ENCODE peak calls at places on chromosomes 13 and 19, in seven cellular contexts. R is ovary, J is stomach, D is body of pancreas, P is DND-41, Y is spleen, I is heart right ventricle. Q is an unnamed sample. For H3K4me1, the result is how much of the 10 kb centered on the place peaks cover.

GRCh38 chr19:27962260-27962659 is 1250.7 kb downstream of the UQCRFS1 start:
- DNase-seq in R (no peak), J (no peak), D (no peak), P (no peak), Y (no peak), I (no peak), Q (no peak)

GRCh38 chr13:59103004-59103768 is 1060.5 kb downstream of the DIAPH3 start:
- DNase-seq in R (no peak), J (no peak), D (no peak), P (no peak), Y (no peak), I (no peak), Q (no peak)

GRCh38 chr19:14089412-14089661 is 1.2 kb downstream of the SAMD1 start:
- DNase-seq in R (no peak), J (no peak), D (no peak), P (no peak), Y (no peak), I (no peak), Q (no peak)

GRCh38 chr13:31199849-31200635 is at the start of gene B3GLCT:
- DNase-seq in R (peak), J (peak), D (peak), P (peak), Y (peak), I (peak), Q (peak)

GRCh38 chr13:24165746-24166145 is 5.2 kb downstream of the SPATA13 start:
- DNase-seq in R (no peak), J (no peak), D (no peak), P (no peak), Y (no peak), I (no peak), Q (no peak)

GRCh38 chr19:3555653-3556422 is 1.5 kb downstream of the MFSD12 start:
- DNase-seq in R (no peak), J (no peak), D (no peak), P (no peak), Y (peak), I (no peak), Q (peak)

GRCh38 chr13:107005577-107005976 is 437.6 kb upstream of the ARGLU1 start:
- DNase-seq in R (no peak), J (no peak), D (no peak), P (no peak), Y (no peak), I (no peak), Q (no peak)

GRCh38 chr13:108322206-108322824 is 52.8 kb downstream of the TNFSF13B start:
- DNase-seq in R (no peak), J (no peak), D (no peak), P (no peak), Y (no peak), I (no peak), Q (no peak)

GRCh38 chr19:45826934-45827333 is 11.8 kb upstream of the RSPH6A start:
- DNase-seq in R (no peak), J (no peak), D (no peak), P (no peak), Y (no peak), I (no peak), Q (no peak)

GRCh38 chr13:113151745-113152707 is 6.4 kb upstream of the PROZ start:
- DNase-seq in R (no peak), J (no peak), D (no peak), P (no peak), Y (no peak), I (no peak), Q (no peak)

GRCh38 chr19:5349041-5349440 is 8.4 kb upstream of the PTPRS start:
- DNase-seq in R (no peak), J (no peak), D (no peak), P (no peak), Y (no peak), I (no peak), Q (no peak)

GRCh38 chr19:10553943-10554381 is 10.3 kb downstream of the ATG4D start:
- DNase-seq in R (no peak), J (peak), D (no peak), P (peak), Y (peak), I (no peak), Q (no peak)

GRCh38 chr19:19873381-19873780 is 7.7 kb downstream of the ZNF253 start:
- DNase-seq in R (no peak), J (no peak), D (no peak), P (no peak), Y (no peak), I (no peak), Q (no peak)

DNA sequence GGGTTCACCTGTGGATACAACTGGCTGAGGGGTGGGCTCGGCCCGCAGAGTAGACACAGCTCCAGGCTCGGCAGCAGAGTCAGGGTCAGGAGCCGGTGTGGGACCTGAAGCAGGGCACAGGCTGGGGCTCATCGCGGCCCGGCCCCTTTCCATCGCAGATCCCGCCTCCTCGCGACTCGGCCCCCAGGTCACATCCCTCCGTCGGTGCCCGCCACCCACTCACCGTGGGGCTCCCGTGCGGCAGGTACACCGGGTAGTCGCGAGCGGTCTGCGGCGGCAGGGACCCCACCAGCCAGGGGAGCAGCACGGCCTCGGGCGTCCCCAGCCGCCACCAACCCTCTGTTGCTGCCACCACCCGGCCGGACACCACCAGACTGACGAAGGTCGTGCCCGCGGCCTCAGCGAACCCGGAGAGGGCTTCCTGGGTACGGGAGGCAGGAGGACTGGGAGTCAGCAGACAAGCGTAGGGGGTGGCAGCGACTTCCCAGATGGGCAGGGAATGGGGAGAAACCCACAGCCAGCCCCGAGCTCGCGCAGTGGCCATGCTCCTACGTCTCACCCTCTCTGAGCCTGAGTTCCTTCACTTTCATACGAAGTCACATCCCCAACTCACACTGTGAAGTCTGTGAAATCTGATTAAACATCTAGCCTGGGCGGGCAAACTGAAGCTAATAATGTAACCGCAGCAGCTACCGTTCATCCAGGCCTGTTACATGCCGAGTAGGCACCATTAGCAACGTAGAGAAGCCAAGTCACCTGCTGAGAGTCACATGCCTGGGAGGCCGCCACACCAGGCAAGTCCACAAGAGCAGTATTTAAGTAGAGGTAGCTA is 3.7 kb downstream of the FUZ start:
- DNase-seq in R (peak), J (peak), D (peak), P (no peak), Y (peak), I (peak), Q (peak)
- H3K27ac ChIP-seq in R (peak), J (peak), D (peak), P (no peak), Y (peak), I (peak), Q (peak)

GRCh38 chr19:40805258-40805868 is 6.4 kb downstream of the EGLN2 start:
- DNase-seq in R (no peak), J (peak), D (peak), P (no peak), Y (no peak), I (peak), Q (no peak)
- H3K4me1 ChIP-seq in R (half or more), J (half or more), D (half or more), P (under half), Y (half or more), I (half or more), Q (half or more)

GRCh38 chr19:48873476-48874308 is 1.5 kb downstream of the PPP1R15A start:
- DNase-seq in R (no peak), J (no peak), D (no peak), P (no peak), Y (no peak), I (no peak), Q (no peak)

GRCh38 chr19:48874309-48875135 is 2.3 kb downstream of the PPP1R15A start:
- DNase-seq in R (peak), J (peak), D (peak), P (no peak), Y (no peak), I (no peak), Q (no peak)

GRCh38 chr19:48872182-48872883 is at the start of gene PPP1R15A:
- DNase-seq in R (peak), J (peak), D (peak), P (peak), Y (peak), I (peak), Q (peak)

GRCh38 chr19:48870048-48870447 is 1.6 kb upstream of the PLEKHA4 start:
- DNase-seq in R (no peak), J (no peak), D (no peak), P (no peak), Y (no peak), I (no peak), Q (no peak)

DNA sequence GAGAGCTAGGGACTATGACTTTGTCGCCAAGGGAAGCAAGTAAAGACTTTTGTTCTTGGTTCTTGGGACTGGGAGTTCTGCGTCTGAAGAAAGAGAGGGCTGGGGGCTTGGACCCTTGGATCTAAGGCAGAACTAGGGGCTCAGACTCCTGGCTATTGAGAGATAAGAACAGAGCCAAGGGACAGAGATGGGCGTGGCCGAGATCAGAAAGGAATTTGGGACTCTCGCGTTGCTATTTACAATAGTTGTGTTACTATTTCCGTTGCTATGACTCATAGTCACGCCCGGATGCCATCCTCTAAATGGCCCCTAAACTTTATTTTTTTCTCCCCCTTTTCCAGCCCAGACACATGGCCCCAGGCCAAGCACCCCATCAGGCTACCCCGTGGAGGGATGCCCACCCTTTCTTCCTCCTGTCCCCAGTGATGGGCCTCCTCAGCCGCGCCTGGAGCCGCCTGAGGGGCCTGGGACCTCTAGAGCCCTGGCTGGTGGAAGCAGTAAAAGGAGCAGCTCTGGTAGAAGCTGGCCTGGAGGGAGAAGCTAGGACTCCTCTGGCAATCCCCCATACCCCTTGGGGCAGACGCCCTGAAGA is 759 bp downstream of the PPP1R15A start:
- DNase-seq in R (peak), J (peak), D (peak), P (peak), Y (peak), I (peak), Q (peak)
- TF ChIP-seq CTCF in R (no peak), J (no peak), D (no peak), P (no peak), Y (no peak), I (no peak), Q (no peak)

GRCh38 chr19:29492761-29493160 is 33.0 kb upstream of the VSTM2B start:
- DNase-seq in R (no peak), J (no peak), D (no peak), P (no peak), Y (no peak), I (no peak), Q (no peak)
- H3K27ac ChIP-seq in R (no peak), J (no peak), D (no peak), P (no peak), Y (no peak), I (no peak), Q (no peak)